ENCODE peak calls at places on chromosome 11, in ten cellular contexts. Z is T-helper 2 cell; N is OCI-M1; Q is heart left ventricle; G is HCT116; B is DMS79 treated with DMSO at 0.1 percent for 48 hours; O is upper lobe of right lung; U is psoas muscle; S is CD8-positive, alpha-beta T cell; D is NCI-H1105 treated with DMSO at 0.1 percent for 48 hours. I is an unnamed sample.

GRCh38 chr11:127461575-127462344 is 461.2 kb upstream of the KIRREL3 start:
- DNase-seq in Z (no peak), N (no peak), Q (no peak), G (no peak), B (no peak), O (no peak), U (no peak), S (no peak), D (no peak), I (no peak)

GRCh38 chr11:112334381-112334780 is 73.7 kb upstream of the PLET1 start:
- DNase-seq in Z (no peak), N (no peak), Q (no peak), G (no peak), B (no peak), O (no peak), U (no peak), S (no peak), D (no peak), I (no peak)

GRCh38 chr11:126139541-126140091 is 71.8 kb downstream of the RPUSD4 start:
- DNase-seq in Z (no peak), N (no peak), Q (no peak), G (no peak), B (no peak), O (no peak), U (no peak), S (no peak), D (no peak), I (no peak)

GRCh38 chr11:22730319-22730718 is 63.9 kb downstream of the GAS2 start:
- DNase-seq in Z (no peak), N (peak; percentile 53), Q (no peak), G (no peak), B (no peak), O (no peak), U (no peak), S (no peak), D (peak; percentile 40), I (peak; percentile 2)

GRCh38 chr11:122523841-122524531 is 131.5 kb upstream of the UBASH3B start:
- DNase-seq in Z (no peak), N (no peak), Q (peak; percentile 40), G (no peak), B (no peak), O (no peak), U (no peak), S (no peak), D (peak; percentile 38), I (no peak)

GRCh38 chr11:35617687-35618496 is at the start of gene FJX1:
- DNase-seq in Z (no peak), N (peak; percentile 31), Q (peak; percentile 76), G (no peak), B (peak; percentile 30), O (peak; percentile 73), U (peak; percentile 70), S (no peak), D (peak; percentile 14), I (peak; percentile 60)

GRCh38 chr11:105632316-105632715 is 22.4 kb downstream of the GRIA4 start:
- DNase-seq in Z (no peak), N (no peak), Q (no peak), G (no peak), B (no peak), O (no peak), U (no peak), S (no peak), D (no peak), I (no peak)

GRCh38 chr11:129719037-129719436 is 96.6 kb upstream of the TMEM45B start:
- DNase-seq in Z (no peak), N (no peak), Q (no peak), G (no peak), B (no peak), O (no peak), U (no peak), S (no peak), D (no peak), I (no peak)

GRCh38 chr11:5666396-5666780 is 18.5 kb downstream of the TRIM5 start:
- DNase-seq in Z (no peak), N (no peak), Q (no peak), G (no peak), B (no peak), O (no peak), U (no peak), S (no peak), D (no peak), I (no peak)

GRCh38 chr11:64801591-64802369 is 1.2 kb downstream of the MAP4K2 start:
- DNase-seq in Z (no peak), N (no peak), Q (no peak), G (no peak), B (no peak), O (no peak), U (no peak), S (no peak), D (no peak), I (no peak)

GRCh38 chr11:105022527-105022926 is 441 bp downstream of the CASP5 start:
- DNase-seq in Z (no peak), N (no peak), Q (no peak), G (no peak), B (no peak), O (no peak), U (no peak), S (no peak), D (no peak), I (no peak)

GRCh38 chr11:100961633-100962032 is 168.0 kb downstream of the PGR start:
- DNase-seq in Z (no peak), N (peak; percentile 41), Q (no peak), G (no peak), B (no peak), O (no peak), U (no peak), S (no peak), D (no peak), I (no peak)

GRCh38 chr11:26276798-26277424 is 55.0 kb upstream of the ANO3 start:
- DNase-seq in Z (no peak), N (peak; percentile 80), Q (peak; percentile 32), G (peak; percentile 21), B (peak; percentile 41), O (no peak), U (no peak), S (no peak), D (peak; percentile 46), I (no peak)

GRCh38 chr11:119896387-119897045 is 167.5 kb upstream of the NECTIN1 start:
- DNase-seq in Z (no peak), N (no peak), Q (no peak), G (no peak), B (no peak), O (no peak), U (no peak), S (no peak), D (no peak), I (no peak)

GRCh38 chr11:116353517-116353916 is 419.3 kb downstream of the BUD13 start:
- DNase-seq in Z (no peak), N (no peak), Q (no peak), G (no peak), B (peak; percentile 63), O (no peak), U (no peak), S (no peak), D (no peak), I (no peak)

GRCh38 chr11:70696076-70696475 is 297.7 kb downstream of the CTTN start:
- DNase-seq in Z (no peak), N (no peak), Q (no peak), G (no peak), B (no peak), O (no peak), U (no peak), S (no peak), D (no peak), I (no peak)

GRCh38 chr11:24293964-24294363 is 202.9 kb upstream of the LUZP2 start:
- DNase-seq in Z (no peak), N (no peak), Q (no peak), G (no peak), B (no peak), O (no peak), U (no peak), S (no peak), D (no peak), I (no peak)

GRCh38 chr11:114379394-114380069 is 20.8 kb downstream of the C11orf71 start:
- DNase-seq in Z (no peak), N (no peak), Q (no peak), G (no peak), B (no peak), O (no peak), U (no peak), S (no peak), D (no peak), I (no peak)

GRCh38 chr11:69382131-69383128 is 88.5 kb downstream of the MYEOV start:
- DNase-seq in Z (no peak), N (no peak), Q (peak; percentile 57), G (peak; percentile 70), B (no peak), O (peak; percentile 67), U (peak; percentile 64), S (no peak), D (no peak), I (no peak)

GRCh38 chr11:94768602-94769511 is 701 bp downstream of the AMOTL1 start:
- DNase-seq in Z (no peak), N (peak; percentile 53), Q (peak; percentile 49), G (no peak), B (peak; percentile 72), O (peak; percentile 83), U (peak; percentile 75), S (no peak), D (peak; percentile 45), I (no peak)

GRCh38 chr11:133945087-133945974 is 11.4 kb downstream of the IGSF9B start:
- DNase-seq in Z (peak; percentile 41), N (peak; percentile 83), Q (peak; percentile 86), G (no peak), B (peak; percentile 82), O (no peak), U (no peak), S (peak; percentile 71), D (no peak), I (no peak)

GRCh38 chr11:9315078-9315688 is 790 bp upstream of the TMEM41B start:
- DNase-seq in Z (no peak), N (no peak), Q (no peak), G (no peak), B (peak; percentile 58), O (no peak), U (no peak), S (no peak), D (no peak), I (no peak)

GRCh38 chr11:6655790-6656580 is at the start of gene DCHS1:
- DNase-seq in Z (no peak), N (no peak), Q (peak; percentile 54), G (no peak), B (peak; percentile 39), O (no peak), U (no peak), S (no peak), D (peak; percentile 33), I (no peak)

GRCh38 chr11:36485296-36485870 is 24.7 kb downstream of the TRAF6 start:
- DNase-seq in Z (no peak), N (no peak), Q (no peak), G (no peak), B (no peak), O (no peak), U (no peak), S (no peak), D (no peak), I (no peak)

GRCh38 chr11:32435511-32435946 is at the start of gene WT1:
- DNase-seq in Z (no peak), N (peak; percentile 86), Q (peak; percentile 68), G (no peak), B (no peak), O (no peak), U (no peak), S (no peak), D (no peak), I (no peak)

GRCh38 chr11:113296447-113297205 is 17.8 kb upstream of the TTC12 start:
- DNase-seq in Z (no peak), N (peak; percentile 15), Q (no peak), G (no peak), B (no peak), O (no peak), U (no peak), S (no peak), D (no peak), I (no peak)

GRCh38 chr11:24091594-24091993 is 405.3 kb upstream of the LUZP2 start:
- DNase-seq in Z (no peak), N (no peak), Q (no peak), G (no peak), B (no peak), O (no peak), U (no peak), S (no peak), D (no peak), I (no peak)

GRCh38 chr11:66330931-66331330 is 5.3 kb downstream of the RIN1 start:
- DNase-seq in Z (no peak), N (no peak), Q (no peak), G (no peak), B (no peak), O (no peak), U (peak; percentile 44), S (no peak), D (no peak), I (no peak)

I was measured in SW 1271.